ENCODE peak calls at places on chromosome 3, in nine cellular contexts. One of them, this sample, is unnamed.

GRCh38 chr3:122312826-122313225 is 12.2 kb upstream of the CSTA start:
- DNase-seq in heart right ventricle: no peak
- DNase-seq in RWPE1: no peak
- DNase-seq in adrenal gland: no peak
- DNase-seq in heart left ventricle: no peak
- DNase-seq in CD4-positive, alpha-beta T cell: no peak
- DNase-seq in psoas muscle: no peak
- DNase-seq in colonic mucosa: no peak
- DNase-seq in uterus: no peak
- DNase-seq in this sample: no peak

GRCh38 chr3:16474920-16475319 is 38.6 kb downstream of the RFTN1 start:
- DNase-seq in adrenal gland: no peak
- DNase-seq in colonic mucosa: no peak
- DNase-seq in RWPE1: no peak
- DNase-seq in psoas muscle: no peak
- DNase-seq in heart left ventricle: no peak
- DNase-seq in uterus: no peak
- DNase-seq in CD4-positive, alpha-beta T cell: no peak
- DNase-seq in heart right ventricle: no peak
- DNase-seq in this sample: no peak

GRCh38 chr3:189361103-189361835 is 189.5 kb downstream of the TPRG1 start:
- DNase-seq in heart right ventricle: no peak
- DNase-seq in uterus: no peak
- DNase-seq in heart left ventricle: no peak
- DNase-seq in RWPE1: no peak
- DNase-seq in psoas muscle: no peak
- DNase-seq in adrenal gland: no peak
- DNase-seq in colonic mucosa: no peak
- DNase-seq in CD4-positive, alpha-beta T cell: no peak
- DNase-seq in this sample: no peak

GRCh38 chr3:14352002-14352627 is 50.3 kb upstream of the SLC6A6 start:
- DNase-seq in heart left ventricle: no peak
- DNase-seq in colonic mucosa: no peak
- DNase-seq in heart right ventricle: no peak
- DNase-seq in psoas muscle: no peak
- DNase-seq in RWPE1: no peak
- DNase-seq in adrenal gland: no peak
- DNase-seq in CD4-positive, alpha-beta T cell: no peak
- DNase-seq in uterus: no peak
- DNase-seq in this sample: no peak

GRCh38 chr3:16311960-16312451 is 47.0 kb downstream of the OXNAD1 start:
- DNase-seq in RWPE1: no peak
- DNase-seq in psoas muscle: peak
- DNase-seq in CD4-positive, alpha-beta T cell: peak
- DNase-seq in adrenal gland: no peak
- DNase-seq in colonic mucosa: no peak
- DNase-seq in heart right ventricle: peak
- DNase-seq in uterus: peak
- DNase-seq in heart left ventricle: no peak
- DNase-seq in this sample: peak

GRCh38 chr3:5250467-5251195 is 63.1 kb downstream of the EDEM1 start:
- DNase-seq in colonic mucosa: peak
- DNase-seq in CD4-positive, alpha-beta T cell: no peak
- DNase-seq in adrenal gland: no peak
- DNase-seq in psoas muscle: no peak
- DNase-seq in RWPE1: no peak
- DNase-seq in heart right ventricle: no peak
- DNase-seq in uterus: no peak
- DNase-seq in heart left ventricle: no peak
- DNase-seq in this sample: no peak

GRCh38 chr3:8595252-8595934 is 49.2 kb downstream of the SSUH2 start:
- DNase-seq in colonic mucosa: no peak
- DNase-seq in heart left ventricle: no peak
- DNase-seq in psoas muscle: no peak
- DNase-seq in RWPE1: no peak
- DNase-seq in CD4-positive, alpha-beta T cell: no peak
- DNase-seq in heart right ventricle: no peak
- DNase-seq in uterus: no peak
- DNase-seq in adrenal gland: no peak
- DNase-seq in this sample: no peak

GRCh38 chr3:14377838-14378169 is 24.6 kb upstream of the SLC6A6 start:
- DNase-seq in RWPE1: no peak
- DNase-seq in heart left ventricle: no peak
- DNase-seq in CD4-positive, alpha-beta T cell: no peak
- DNase-seq in psoas muscle: no peak
- DNase-seq in uterus: no peak
- DNase-seq in heart right ventricle: no peak
- DNase-seq in colonic mucosa: no peak
- DNase-seq in adrenal gland: no peak
- DNase-seq in this sample: peak

GRCh38 chr3:1404270-1404669 is 311.4 kb downstream of the CNTN6 start:
- DNase-seq in heart right ventricle: no peak
- DNase-seq in heart left ventricle: no peak
- DNase-seq in adrenal gland: no peak
- DNase-seq in psoas muscle: no peak
- DNase-seq in uterus: no peak
- DNase-seq in CD4-positive, alpha-beta T cell: no peak
- DNase-seq in RWPE1: no peak
- DNase-seq in colonic mucosa: no peak
- DNase-seq in this sample: no peak

GRCh38 chr3:30457081-30457480 is 149.3 kb upstream of the TGFBR2 start:
- DNase-seq in psoas muscle: no peak
- DNase-seq in colonic mucosa: no peak
- DNase-seq in heart right ventricle: no peak
- DNase-seq in CD4-positive, alpha-beta T cell: no peak
- DNase-seq in RWPE1: no peak
- DNase-seq in adrenal gland: no peak
- DNase-seq in uterus: no peak
- DNase-seq in heart left ventricle: no peak
- DNase-seq in this sample: no peak

GRCh38 chr3:52798978-52799476 is 4.4 kb downstream of the ITIH3 start:
- DNase-seq in heart left ventricle: no peak
- DNase-seq in heart right ventricle: no peak
- DNase-seq in adrenal gland: peak
- DNase-seq in RWPE1: peak
- DNase-seq in colonic mucosa: peak
- DNase-seq in uterus: no peak
- DNase-seq in CD4-positive, alpha-beta T cell: no peak
- DNase-seq in psoas muscle: no peak
- DNase-seq in this sample: peak

GRCh38 chr3:30167511-30168135 is 438.8 kb upstream of the TGFBR2 start:
- DNase-seq in heart right ventricle: no peak
- DNase-seq in heart left ventricle: no peak
- DNase-seq in psoas muscle: no peak
- DNase-seq in RWPE1: no peak
- DNase-seq in adrenal gland: no peak
- DNase-seq in CD4-positive, alpha-beta T cell: no peak
- DNase-seq in colonic mucosa: no peak
- DNase-seq in uterus: no peak
- DNase-seq in this sample: no peak

GRCh38 chr3:36843065-36844051 is 79.0 kb upstream of the DCLK3 start:
- DNase-seq in heart left ventricle: no peak
- DNase-seq in adrenal gland: no peak
- DNase-seq in RWPE1: peak
- DNase-seq in colonic mucosa: no peak
- DNase-seq in uterus: no peak
- DNase-seq in heart right ventricle: no peak
- DNase-seq in CD4-positive, alpha-beta T cell: peak
- DNase-seq in psoas muscle: no peak
- DNase-seq in this sample: no peak

GRCh38 chr3:172152869-172153268 is 113.5 kb downstream of the FNDC3B start:
- DNase-seq in RWPE1: no peak
- DNase-seq in colonic mucosa: no peak
- DNase-seq in heart left ventricle: no peak
- DNase-seq in heart right ventricle: peak
- DNase-seq in CD4-positive, alpha-beta T cell: no peak
- DNase-seq in psoas muscle: no peak
- DNase-seq in adrenal gland: no peak
- DNase-seq in uterus: no peak
- DNase-seq in this sample: no peak

GRCh38 chr3:193677734-193678133 is 84.7 kb downstream of the OPA1 start:
- DNase-seq in uterus: no peak
- DNase-seq in colonic mucosa: no peak
- DNase-seq in psoas muscle: no peak
- DNase-seq in heart right ventricle: no peak
- DNase-seq in RWPE1: no peak
- DNase-seq in heart left ventricle: no peak
- DNase-seq in CD4-positive, alpha-beta T cell: no peak
- DNase-seq in adrenal gland: no peak
- DNase-seq in this sample: no peak
- H3K27ac ChIP-seq in uterus: no peak
- H3K27ac ChIP-seq in colonic mucosa: no peak
- H3K27ac ChIP-seq in psoas muscle: no peak
- H3K27ac ChIP-seq in heart right ventricle: no peak
- H3K27ac ChIP-seq in RWPE1: no peak
- H3K27ac ChIP-seq in heart left ventricle: no peak
- H3K27ac ChIP-seq in CD4-positive, alpha-beta T cell: no peak
- H3K27ac ChIP-seq in adrenal gland: no peak
- H3K27ac ChIP-seq in this sample: no peak

DNA sequence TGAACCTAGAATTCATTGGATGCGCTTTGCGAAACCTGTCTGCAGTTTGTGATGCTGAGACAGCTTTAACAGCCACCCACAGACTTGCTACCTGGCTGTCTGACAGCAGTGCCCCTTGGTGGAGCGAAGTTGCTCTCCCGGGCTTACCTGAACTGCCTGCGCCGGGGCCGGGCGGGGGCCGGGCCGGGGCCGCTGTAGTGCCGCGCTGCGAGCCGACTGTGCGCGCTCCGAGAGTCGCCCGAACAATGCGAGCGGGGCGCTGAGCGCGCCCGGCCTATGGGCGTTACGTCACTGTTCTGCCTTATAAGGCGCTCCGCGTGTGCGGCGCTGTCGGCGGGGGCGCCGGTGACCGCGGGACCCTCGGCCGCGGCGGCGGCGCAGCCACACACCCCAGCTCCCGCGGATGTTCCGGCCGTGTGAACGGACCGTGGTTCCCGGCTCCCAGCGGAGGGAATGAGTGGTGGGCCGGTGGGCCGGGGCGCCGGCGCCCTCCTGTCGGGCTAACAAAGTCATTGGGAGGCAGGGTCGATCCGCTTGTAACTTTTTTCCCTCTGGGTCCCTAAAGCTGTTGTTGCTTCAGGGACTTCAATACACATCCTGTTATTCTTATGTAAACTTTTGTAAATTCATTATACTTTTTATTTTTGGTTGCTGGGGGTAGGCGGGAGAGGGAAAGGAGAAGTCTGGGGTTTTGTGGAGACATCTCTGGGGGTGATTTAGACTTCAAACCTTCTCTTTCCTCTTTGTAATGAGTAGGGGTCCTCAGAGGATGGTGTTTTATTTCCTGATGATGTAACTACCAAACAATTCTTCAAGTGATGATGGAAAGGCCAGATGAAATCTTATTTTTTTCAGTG is 58.5 kb downstream of the CMSS1 start:
- DNase-seq in uterus: peak
- DNase-seq in RWPE1: peak
- DNase-seq in heart right ventricle: peak
- DNase-seq in heart left ventricle: peak
- DNase-seq in CD4-positive, alpha-beta T cell: peak
- DNase-seq in adrenal gland: peak
- DNase-seq in colonic mucosa: peak
- DNase-seq in psoas muscle: peak
- DNase-seq in this sample: no peak
- H3K27ac ChIP-seq in uterus: peak
- H3K27ac ChIP-seq in RWPE1: peak
- H3K27ac ChIP-seq in heart right ventricle: peak
- H3K27ac ChIP-seq in heart left ventricle: peak
- H3K27ac ChIP-seq in CD4-positive, alpha-beta T cell: no peak
- H3K27ac ChIP-seq in adrenal gland: peak
- H3K27ac ChIP-seq in colonic mucosa: peak
- H3K27ac ChIP-seq in psoas muscle: peak
- H3K27ac ChIP-seq in this sample: peak

DNA sequence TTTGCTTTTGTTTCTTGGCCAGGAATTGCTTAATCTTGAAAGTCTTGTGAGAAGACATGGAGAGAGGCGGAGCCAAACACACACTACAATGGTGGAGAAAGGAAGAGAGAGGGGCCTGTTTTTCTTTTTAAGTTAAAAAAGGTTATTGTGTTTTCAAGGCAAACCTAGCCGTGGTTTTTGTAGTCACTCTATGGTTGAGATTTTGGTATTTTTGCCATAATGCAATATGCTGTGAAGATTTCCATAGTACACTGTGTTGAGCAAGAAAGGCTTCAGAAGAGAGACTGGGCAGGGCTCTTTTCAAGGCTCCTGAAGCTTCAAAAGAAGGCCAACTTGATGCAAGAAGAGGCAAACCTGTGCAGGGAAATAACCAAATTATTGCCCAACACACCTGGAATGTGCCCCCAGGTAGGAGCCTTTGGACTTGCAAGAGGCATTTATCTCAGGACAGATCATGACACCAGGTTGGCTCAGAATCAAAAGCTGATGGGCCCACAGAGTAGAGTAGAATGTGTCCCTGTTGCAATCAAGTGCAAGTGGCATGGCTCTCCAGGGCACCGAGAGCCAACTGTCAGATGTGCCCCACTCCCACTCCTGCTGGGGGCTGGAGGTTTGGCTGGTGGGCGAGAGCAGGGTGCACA is 22.1 kb downstream of the AMOTL2 start:
- DNase-seq in heart right ventricle: no peak
- DNase-seq in CD4-positive, alpha-beta T cell: no peak
- DNase-seq in RWPE1: no peak
- DNase-seq in psoas muscle: peak
- DNase-seq in heart left ventricle: no peak
- DNase-seq in adrenal gland: no peak
- DNase-seq in colonic mucosa: no peak
- DNase-seq in uterus: no peak
- DNase-seq in this sample: no peak
- H3K27ac ChIP-seq in heart right ventricle: no peak
- H3K27ac ChIP-seq in CD4-positive, alpha-beta T cell: no peak
- H3K27ac ChIP-seq in RWPE1: peak
- H3K27ac ChIP-seq in psoas muscle: peak
- H3K27ac ChIP-seq in heart left ventricle: no peak
- H3K27ac ChIP-seq in adrenal gland: no peak
- H3K27ac ChIP-seq in colonic mucosa: no peak
- H3K27ac ChIP-seq in uterus: peak
- H3K27ac ChIP-seq in this sample: no peak

DNA sequence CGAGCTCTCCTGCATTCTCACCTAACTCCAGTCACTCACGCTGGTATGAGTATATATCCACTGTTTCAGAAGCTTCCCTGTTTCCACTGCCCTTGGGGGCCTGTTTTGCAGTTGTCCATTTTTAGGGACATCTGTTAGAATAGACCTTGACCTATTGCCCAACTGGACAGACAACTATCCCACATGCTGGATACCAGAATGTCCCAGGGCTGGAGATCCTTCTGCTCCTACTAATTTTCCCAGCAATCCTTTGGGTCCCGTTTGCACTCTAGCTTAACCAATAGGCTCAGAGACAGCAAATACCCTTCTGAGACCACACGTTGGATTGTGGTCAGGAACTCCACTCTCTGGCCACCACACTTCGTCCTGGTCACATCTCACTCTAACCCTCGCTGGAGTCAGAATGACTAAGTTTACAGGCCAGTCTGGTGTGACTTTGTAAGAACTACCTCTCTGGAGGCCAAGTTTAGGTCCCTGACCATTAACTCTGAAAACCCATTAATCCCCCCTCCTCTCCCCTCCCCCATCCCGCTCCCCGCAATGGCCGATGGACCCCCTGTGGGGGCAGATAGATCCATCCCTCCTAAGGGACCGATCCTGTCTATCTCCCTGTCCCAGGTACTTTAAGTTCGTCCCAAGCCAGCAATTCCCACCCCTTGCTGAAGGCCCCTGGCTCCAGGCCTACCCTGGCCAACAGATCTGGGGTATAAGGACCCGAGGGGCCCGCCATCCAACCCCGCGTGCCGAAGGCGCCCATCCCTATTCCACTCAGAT is 35.5 kb downstream of the HMCES start:
- DNase-seq in uterus: peak
- DNase-seq in heart left ventricle: peak
- DNase-seq in psoas muscle: no peak
- DNase-seq in heart right ventricle: no peak
- DNase-seq in RWPE1: no peak
- DNase-seq in colonic mucosa: no peak
- DNase-seq in CD4-positive, alpha-beta T cell: no peak
- DNase-seq in adrenal gland: no peak
- DNase-seq in this sample: no peak
- H3K27ac ChIP-seq in uterus: peak
- H3K27ac ChIP-seq in heart left ventricle: peak
- H3K27ac ChIP-seq in psoas muscle: peak
- H3K27ac ChIP-seq in heart right ventricle: peak
- H3K27ac ChIP-seq in RWPE1: peak
- H3K27ac ChIP-seq in colonic mucosa: peak
- H3K27ac ChIP-seq in CD4-positive, alpha-beta T cell: peak
- H3K27ac ChIP-seq in adrenal gland: peak
- H3K27ac ChIP-seq in this sample: peak

This sample was measured in HL-60.